ENCODE peak calls at places on chromosomes 4 and X, in four cellular contexts. Q is WTC11, G is HepG2, B is GM12878. I is an unnamed sample.

GRCh38 chrX:119206203-119206602 is 29.9 kb upstream of the PGRMC1 start:
- DNase-seq in B (no peak), G (no peak), Q (no peak), I (no peak)

GRCh38 chrX:69137371-69137881 is 27.8 kb downstream of the PJA1 start:
- DNase-seq in G (no peak), B (no peak), Q (peak), I (no peak)

GRCh38 chrX:4277122-4277521 is 563.7 kb upstream of the PRKX start:
- DNase-seq in B (no peak), G (no peak), Q (no peak), I (no peak)

GRCh38 chrX:4642114-4642513 is 928.7 kb upstream of the PRKX start:
- DNase-seq in Q (no peak), B (no peak), G (no peak), I (no peak)

GRCh38 chr4:171993247-171993646 is 180.0 kb downstream of the GALNTL6 start:
- DNase-seq in B (no peak), Q (no peak), G (no peak), I (no peak)

GRCh38 chr4:8009710-8010534 is 70.3 kb upstream of the AFAP1 start:
- DNase-seq in G (peak), B (no peak), Q (no peak), I (no peak)

GRCh38 chr4:101345596-101346311 is 1.6 kb downstream of the PPP3CA start:
- DNase-seq in G (peak), Q (peak), B (no peak), I (peak)

GRCh38 chrX:4550018-4550417 is 836.6 kb upstream of the PRKX start:
- DNase-seq in B (no peak), Q (peak), G (no peak), I (no peak)

GRCh38 chrX:30414144-30414543 is 105.0 kb upstream of the NR0B1 start:
- DNase-seq in B (no peak), G (no peak), Q (no peak), I (no peak)

GRCh38 chr4:1842993-1843448 is 12.9 kb downstream of the LETM1 start:
- DNase-seq in B (no peak), G (no peak), Q (no peak), I (peak)

GRCh38 chr4:89836897-89837384 is at the start of gene SNCA:
- DNase-seq in Q (peak), G (no peak), B (no peak), I (peak)

GRCh38 chrX:103211012-103211715 is 3.7 kb upstream of the BEX4 start:
- DNase-seq in G (peak), B (no peak), Q (peak), I (peak)

GRCh38 chrX:43744284-43744683 is 88.2 kb downstream of the MAOA start:
- DNase-seq in Q (no peak), G (no peak), B (no peak), I (no peak)

GRCh38 chr4:41257257-41257900 is 651 bp downstream of the UCHL1 start:
- DNase-seq in Q (peak), B (no peak), G (no peak), I (no peak)

GRCh38 chrX:21946925-21947641 is 6.6 kb downstream of the SMS start:
- DNase-seq in G (no peak), Q (peak), B (no peak), I (no peak)

GRCh38 chrX:71618303-71618721 is at the start of gene CXCR3:
- DNase-seq in Q (no peak), G (no peak), B (peak), I (no peak)

GRCh38 chr4:39606747-39607146 is 31.9 kb downstream of the SMIM14 start:
- DNase-seq in G (no peak), Q (no peak), B (no peak), I (no peak)

GRCh38 chrX:47217121-47217851 is 1.2 kb upstream of the CDK16 start:
- DNase-seq in B (no peak), G (peak), Q (no peak), I (no peak)

GRCh38 chr4:185999207-185999606 is 69.7 kb upstream of the TLR3 start:
- DNase-seq in B (no peak), Q (no peak), G (no peak), I (no peak)

GRCh38 chrX:13515181-13515930 is 54.0 kb upstream of the EGFL6 start:
- DNase-seq in G (no peak), Q (no peak), B (no peak), I (no peak)

DNA sequence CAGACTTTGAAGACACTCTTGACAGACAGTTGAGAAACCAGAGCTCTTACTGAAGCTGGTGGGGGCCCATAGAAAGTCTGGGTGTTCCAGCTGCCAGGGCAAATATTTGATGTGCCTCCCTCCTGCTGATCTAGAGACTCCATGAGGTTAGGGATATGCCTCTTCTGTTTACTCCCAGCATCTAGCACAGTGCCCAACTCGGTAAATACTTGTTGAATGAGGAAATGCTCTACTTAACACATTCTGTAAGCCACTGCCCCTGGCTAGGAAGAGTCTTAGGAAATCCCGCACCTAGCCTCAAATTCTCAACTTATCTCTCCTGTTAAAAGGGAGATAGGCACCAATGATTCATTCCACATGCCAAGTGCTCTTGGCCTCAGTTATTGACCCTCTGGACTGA is 179.2 kb upstream of the RASGEF1B start:
- DNase-seq in Q (no peak), G (no peak), B (no peak), I (no peak)
- TF ChIP-seq ATF3 in Q (no peak), G (no peak), B (no peak), I (no peak)

DNA sequence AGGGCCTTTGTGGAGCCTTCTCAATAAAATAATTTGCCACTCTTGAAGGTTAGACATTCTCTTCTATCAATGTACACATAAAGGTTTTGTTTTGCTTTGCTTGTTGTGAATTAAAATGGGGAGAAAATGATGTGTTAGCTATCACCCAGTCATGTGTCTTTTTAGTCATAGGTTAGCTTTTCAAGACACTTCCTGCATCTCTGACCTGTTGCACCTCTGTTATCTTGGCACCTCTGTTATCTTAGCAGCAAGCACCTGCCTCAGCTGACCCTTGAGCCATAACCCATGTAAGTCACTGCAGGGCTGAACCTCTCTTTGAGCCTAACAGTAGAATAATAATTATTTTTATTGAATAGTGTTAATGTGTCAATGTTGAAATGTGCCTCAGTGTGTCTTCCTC is 1.0 kb downstream of the TMEM144 start:
- DNase-seq in G (peak), B (no peak), Q (no peak), I (no peak)
- TF ChIP-seq TCF7 in G (no peak), B (no peak), Q (no peak), I (no peak)

GRCh38 chr4:163810757-163811156 is 316.3 kb downstream of the TMA16 start:
- DNase-seq in Q (no peak), G (no peak), B (peak), I (no peak)

GRCh38 chr4:163804001-163804400 is 309.5 kb downstream of the TMA16 start:
- DNase-seq in B (no peak), Q (no peak), G (no peak), I (no peak)

DNA sequence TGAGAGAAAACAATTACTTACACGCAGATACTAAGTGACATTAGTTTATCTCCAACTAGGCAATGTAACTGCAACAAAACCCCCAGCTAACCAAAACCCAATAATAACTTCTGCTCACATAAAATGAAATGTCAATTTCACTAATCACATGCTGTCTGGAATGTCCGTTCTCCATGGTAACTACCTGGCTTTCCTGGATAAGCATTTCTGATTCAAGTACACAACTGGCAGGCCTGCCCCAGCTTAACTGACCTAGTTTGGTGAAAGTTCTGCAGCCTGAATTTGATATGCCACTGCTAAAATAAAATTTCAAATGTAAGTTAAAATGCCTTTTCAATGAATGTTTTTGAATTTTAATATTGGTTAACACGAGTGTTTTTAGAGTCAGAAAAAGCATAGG is 313.6 kb downstream of the TMA16 start:
- DNase-seq in Q (no peak), G (no peak), B (no peak), I (no peak)
- TF ChIP-seq ATF3 in Q (no peak), G (no peak), B (no peak), I (no peak)

DNA sequence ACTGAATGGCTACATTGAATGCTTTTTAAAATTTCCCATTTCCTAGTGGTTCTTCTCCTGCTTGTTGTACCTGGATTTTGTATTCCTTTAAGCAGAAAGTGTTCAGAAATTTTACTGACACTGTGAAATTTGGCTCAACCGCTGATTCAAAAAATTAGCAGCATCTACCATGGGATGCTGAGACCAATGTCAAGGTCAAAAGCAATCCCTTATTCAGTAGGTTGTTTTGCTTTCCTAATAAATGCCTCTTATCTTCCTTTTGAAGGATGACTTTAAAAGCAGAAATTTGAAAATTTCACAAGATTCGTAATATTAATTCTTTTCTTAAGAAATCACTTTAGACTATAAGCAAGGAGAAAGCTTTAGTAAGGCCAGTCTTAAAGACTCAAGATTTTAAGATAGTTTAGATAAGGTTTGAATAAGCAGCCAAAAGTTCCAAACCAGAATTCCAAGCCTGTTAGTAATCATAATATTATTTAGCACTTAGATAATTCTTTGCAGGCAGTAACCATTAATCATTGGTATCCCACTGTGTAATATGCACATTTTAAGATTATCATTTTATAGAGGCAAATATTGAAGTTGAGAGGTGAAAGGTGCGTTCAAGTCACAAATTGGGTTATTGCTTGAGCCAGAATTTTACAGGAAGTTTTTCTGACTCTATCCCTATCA is 508.8 kb downstream of the ANKRD50 start:
- DNase-seq in B (no peak), Q (no peak), G (no peak), I (no peak)
- TF ChIP-seq TCF7 in B (no peak), Q (no peak), G (no peak), I (no peak)

GRCh38 chr4:181189751-181190150 is 1053.5 kb upstream of the TENM3 start:
- DNase-seq in B (no peak), G (no peak), Q (no peak), I (no peak)

GRCh38 chr4:181193162-181193930 is 1049.9 kb upstream of the TENM3 start:
- DNase-seq in G (no peak), Q (no peak), B (no peak), I (no peak)

GRCh38 chr4:181194096-181194495 is 1049.1 kb upstream of the TENM3 start:
- DNase-seq in G (no peak), B (no peak), Q (no peak), I (no peak)
- TF ChIP-seq ATF3 in G (no peak), B (no peak), Q (no peak), I (no peak)

DNA sequence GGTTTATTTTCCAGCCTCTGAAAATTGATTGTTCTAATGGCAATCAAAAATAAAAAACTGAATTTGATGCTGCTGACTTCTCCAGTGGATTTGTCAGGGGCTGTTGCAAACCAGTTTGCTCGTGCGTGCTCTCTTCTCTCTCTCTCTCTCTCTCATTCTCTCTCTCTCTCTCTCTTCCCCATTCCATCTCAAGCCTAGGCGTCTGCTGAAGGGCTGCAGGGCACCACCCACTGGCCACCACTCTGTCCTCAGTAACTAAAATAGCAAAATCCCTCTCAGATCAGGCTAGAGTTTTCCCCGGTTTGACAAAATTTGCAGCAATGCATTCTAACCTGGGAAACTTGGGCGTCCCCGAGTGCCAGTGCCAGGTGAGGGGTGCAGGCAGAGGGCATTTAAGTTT is 19.4 kb downstream of the NKX6-1 start:
- DNase-seq in Q (peak), B (no peak), G (no peak), I (no peak)
- TF ChIP-seq TCF7 in Q (no peak), B (no peak), G (no peak), I (no peak)

DNA sequence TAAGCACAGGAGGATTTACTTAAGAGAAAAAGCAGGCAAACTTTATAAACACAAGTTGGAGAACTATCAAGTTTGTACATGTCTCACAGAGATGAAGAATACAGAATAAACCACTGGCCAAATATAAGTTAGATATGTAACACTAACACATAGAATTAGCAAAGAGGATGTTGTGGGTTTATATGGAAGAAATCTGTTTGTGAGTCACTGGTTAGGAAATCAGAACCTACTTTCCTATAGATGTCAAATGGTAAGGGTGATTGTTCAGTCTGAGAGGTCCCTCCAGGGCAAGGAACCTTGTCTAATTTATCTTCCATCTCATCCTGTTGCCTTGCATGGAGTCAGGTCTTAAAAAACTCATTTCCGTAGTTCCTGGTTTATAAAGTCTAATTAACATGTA is 14.8 kb upstream of the ART3 start:
- DNase-seq in B (no peak), G (no peak), Q (no peak), I (no peak)
- TF ChIP-seq ATF3 in B (no peak), G (no peak), Q (no peak), I (no peak)

DNA sequence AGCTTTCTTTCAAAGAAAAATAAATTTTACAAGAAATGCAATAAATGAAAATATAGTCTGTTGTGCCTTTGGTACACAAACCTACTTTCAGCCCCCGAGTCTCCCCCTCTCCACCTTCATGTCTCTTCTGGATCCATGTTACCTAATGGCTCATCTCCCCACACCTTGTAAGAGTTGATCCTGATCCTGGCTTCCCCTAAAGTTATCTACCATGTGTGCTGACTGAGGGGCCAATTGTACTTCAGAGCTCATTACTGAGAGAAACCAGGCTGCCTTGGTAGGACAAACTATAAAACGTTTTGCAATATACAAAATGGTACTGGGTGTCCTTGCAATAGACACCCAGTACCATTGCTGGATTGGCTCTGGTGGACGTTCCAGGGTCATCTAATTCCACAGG is 11.8 kb downstream of the PALLD start:
- DNase-seq in G (no peak), Q (no peak), B (no peak), I (no peak)
- TF ChIP-seq TCF7 in G (no peak), Q (no peak), B (no peak), I (no peak)

I was measured in K562.